ENCODE peak calls at places on chromosomes 3 and 15, in ten cellular contexts. One of them, this sample, is unnamed.
A peak's percentile ranks its signal among the peaks of the same experiment; 100 is the strongest.

GRCh38 chr3:126013742-126014141 is 44.8 kb downstream of the ROPN1B start:
- DNase-seq in GM23248: no peak
- DNase-seq in uterus: no peak
- DNase-seq in PC-9: no peak
- DNase-seq in A673: no peak
- DNase-seq in HL-60: no peak
- DNase-seq in AG04450: no peak
- DNase-seq in kidney epithelial cell: no peak
- DNase-seq in pancreas: no peak
- DNase-seq in epithelial cell of esophagus: no peak
- DNase-seq in this sample: no peak

GRCh38 chr3:55571216-55571813 is 84.2 kb upstream of the WNT5A start:
- DNase-seq in GM23248: no peak
- DNase-seq in uterus: no peak
- DNase-seq in PC-9: no peak
- DNase-seq in A673: no peak
- DNase-seq in HL-60: no peak
- DNase-seq in AG04450: no peak
- DNase-seq in kidney epithelial cell: peak; percentile 26
- DNase-seq in pancreas: no peak
- DNase-seq in epithelial cell of esophagus: no peak
- DNase-seq in this sample: no peak

GRCh38 chr3:57091471-57091870 is 31.0 kb downstream of the SPATA12 start:
- DNase-seq in GM23248: peak; percentile 69
- DNase-seq in uterus: no peak
- DNase-seq in PC-9: no peak
- DNase-seq in A673: no peak
- DNase-seq in HL-60: no peak
- DNase-seq in AG04450: peak; percentile 68
- DNase-seq in kidney epithelial cell: no peak
- DNase-seq in pancreas: no peak
- DNase-seq in epithelial cell of esophagus: no peak
- DNase-seq in this sample: no peak

GRCh38 chr3:141081141-141081795 is 30.1 kb downstream of the SPSB4 start:
- DNase-seq in GM23248: no peak
- DNase-seq in uterus: no peak
- DNase-seq in PC-9: no peak
- DNase-seq in A673: no peak
- DNase-seq in HL-60: no peak
- DNase-seq in AG04450: no peak
- DNase-seq in kidney epithelial cell: no peak
- DNase-seq in pancreas: no peak
- DNase-seq in epithelial cell of esophagus: no peak
- DNase-seq in this sample: no peak

GRCh38 chr15:31435891-31436628 is 109.4 kb downstream of the KLF13 start:
- DNase-seq in GM23248: peak; percentile 87
- DNase-seq in uterus: peak; percentile 63
- DNase-seq in PC-9: no peak
- DNase-seq in A673: no peak
- DNase-seq in HL-60: no peak
- DNase-seq in AG04450: no peak
- DNase-seq in kidney epithelial cell: no peak
- DNase-seq in pancreas: no peak
- DNase-seq in epithelial cell of esophagus: peak; percentile 36
- DNase-seq in this sample: peak; percentile 51

GRCh38 chr3:168939651-168940238 is 723.8 kb downstream of the MECOM start:
- DNase-seq in GM23248: no peak
- DNase-seq in uterus: no peak
- DNase-seq in PC-9: no peak
- DNase-seq in A673: no peak
- DNase-seq in HL-60: no peak
- DNase-seq in AG04450: no peak
- DNase-seq in kidney epithelial cell: no peak
- DNase-seq in pancreas: no peak
- DNase-seq in epithelial cell of esophagus: no peak
- DNase-seq in this sample: no peak

GRCh38 chr3:190385835-190386688 is 1.9 kb upstream of the CLDN16 start:
- DNase-seq in GM23248: peak; percentile 97
- DNase-seq in uterus: no peak
- DNase-seq in PC-9: peak; percentile 95
- DNase-seq in A673: peak; percentile 80
- DNase-seq in HL-60: peak; percentile 31
- DNase-seq in AG04450: peak; percentile 84
- DNase-seq in kidney epithelial cell: peak; percentile 94
- DNase-seq in pancreas: no peak
- DNase-seq in epithelial cell of esophagus: peak; percentile 96
- DNase-seq in this sample: peak; percentile 60

GRCh38 chr3:141406265-141406664 is 38.0 kb downstream of the ZBTB38 start:
- DNase-seq in GM23248: no peak
- DNase-seq in uterus: no peak
- DNase-seq in PC-9: no peak
- DNase-seq in A673: no peak
- DNase-seq in HL-60: no peak
- DNase-seq in AG04450: no peak
- DNase-seq in kidney epithelial cell: no peak
- DNase-seq in pancreas: no peak
- DNase-seq in epithelial cell of esophagus: no peak
- DNase-seq in this sample: no peak

GRCh38 chr3:9231006-9231405 is 18.4 kb downstream of the SRGAP3 start:
- DNase-seq in GM23248: no peak
- DNase-seq in uterus: no peak
- DNase-seq in PC-9: no peak
- DNase-seq in A673: no peak
- DNase-seq in HL-60: no peak
- DNase-seq in AG04450: no peak
- DNase-seq in kidney epithelial cell: no peak
- DNase-seq in pancreas: no peak
- DNase-seq in epithelial cell of esophagus: no peak
- DNase-seq in this sample: no peak

GRCh38 chr3:46923559-46924350 is 46.2 kb downstream of the PTH1R start:
- DNase-seq in GM23248: peak; percentile 65
- DNase-seq in uterus: no peak
- DNase-seq in PC-9: no peak
- DNase-seq in A673: peak; percentile 30
- DNase-seq in HL-60: no peak
- DNase-seq in AG04450: no peak
- DNase-seq in kidney epithelial cell: no peak
- DNase-seq in pancreas: peak; percentile 52
- DNase-seq in epithelial cell of esophagus: peak; percentile 44
- DNase-seq in this sample: peak; percentile 56

GRCh38 chr3:125154800-125155269 is 57.7 kb downstream of the SLC12A8 start:
- DNase-seq in GM23248: no peak
- DNase-seq in uterus: no peak
- DNase-seq in PC-9: no peak
- DNase-seq in A673: no peak
- DNase-seq in HL-60: no peak
- DNase-seq in AG04450: no peak
- DNase-seq in kidney epithelial cell: no peak
- DNase-seq in pancreas: no peak
- DNase-seq in epithelial cell of esophagus: no peak
- DNase-seq in this sample: no peak

GRCh38 chr3:18246336-18247060 is 178.6 kb downstream of the SATB1 start:
- DNase-seq in GM23248: no peak
- DNase-seq in uterus: no peak
- DNase-seq in PC-9: no peak
- DNase-seq in A673: no peak
- DNase-seq in HL-60: no peak
- DNase-seq in AG04450: no peak
- DNase-seq in kidney epithelial cell: no peak
- DNase-seq in pancreas: no peak
- DNase-seq in epithelial cell of esophagus: no peak
- DNase-seq in this sample: no peak

GRCh38 chr15:67880651-67881182 is 40.9 kb upstream of the RNU6-1 start:
- DNase-seq in GM23248: peak; percentile 26
- DNase-seq in uterus: peak; percentile 34
- DNase-seq in PC-9: no peak
- DNase-seq in A673: no peak
- DNase-seq in HL-60: peak; percentile 79
- DNase-seq in AG04450: no peak
- DNase-seq in kidney epithelial cell: no peak
- DNase-seq in pancreas: peak; percentile 38
- DNase-seq in epithelial cell of esophagus: peak; percentile 73
- DNase-seq in this sample: peak; percentile 88

GRCh38 chr3:136463170-136463569 is 213.0 kb downstream of the PCCB start:
- DNase-seq in GM23248: no peak
- DNase-seq in uterus: no peak
- DNase-seq in PC-9: no peak
- DNase-seq in A673: no peak
- DNase-seq in HL-60: no peak
- DNase-seq in AG04450: no peak
- DNase-seq in kidney epithelial cell: no peak
- DNase-seq in pancreas: no peak
- DNase-seq in epithelial cell of esophagus: no peak
- DNase-seq in this sample: no peak

GRCh38 chr3:49260711-49261357 is 16.2 kb downstream of the C3orf62 start:
- DNase-seq in GM23248: no peak
- DNase-seq in uterus: no peak
- DNase-seq in PC-9: peak; percentile 63
- DNase-seq in A673: no peak
- DNase-seq in HL-60: no peak
- DNase-seq in AG04450: no peak
- DNase-seq in kidney epithelial cell: no peak
- DNase-seq in pancreas: no peak
- DNase-seq in epithelial cell of esophagus: peak; percentile 44
- DNase-seq in this sample: no peak

GRCh38 chr3:82293435-82293834 is 532.0 kb upstream of the GBE1 start:
- DNase-seq in GM23248: no peak
- DNase-seq in uterus: no peak
- DNase-seq in PC-9: no peak
- DNase-seq in A673: no peak
- DNase-seq in HL-60: no peak
- DNase-seq in AG04450: no peak
- DNase-seq in kidney epithelial cell: no peak
- DNase-seq in pancreas: no peak
- DNase-seq in epithelial cell of esophagus: no peak
- DNase-seq in this sample: no peak

GRCh38 chr3:194003128-194004057 is 132.6 kb upstream of the HES1 start:
- DNase-seq in GM23248: peak; percentile 98
- DNase-seq in uterus: peak; percentile 94
- DNase-seq in PC-9: peak; percentile 98
- DNase-seq in A673: peak; percentile 91
- DNase-seq in HL-60: peak; percentile 76
- DNase-seq in AG04450: peak; percentile 47
- DNase-seq in kidney epithelial cell: peak; percentile 71
- DNase-seq in pancreas: peak; percentile 83
- DNase-seq in epithelial cell of esophagus: peak; percentile 91
- DNase-seq in this sample: peak; percentile 97
- H3K4me3 ChIP-seq in GM23248: peak overlapping the region; percentile 63
- H3K4me3 ChIP-seq in uterus: peak overlapping the region; percentile 30
- H3K4me3 ChIP-seq in PC-9: peak overlapping the region; percentile 35
- H3K4me3 ChIP-seq in A673: peak overlapping the region; percentile 46
- H3K4me3 ChIP-seq in HL-60: peak overlapping the region; percentile 43
- H3K4me3 ChIP-seq in AG04450: peak overlapping the region; percentile 47
- H3K4me3 ChIP-seq in kidney epithelial cell: peak overlapping the region; percentile 1
- H3K4me3 ChIP-seq in pancreas: no peak overlapping the region
- H3K4me3 ChIP-seq in epithelial cell of esophagus: peak overlapping the region; percentile 28
- H3K4me3 ChIP-seq in this sample: peak overlapping the region; percentile 51

DNA sequence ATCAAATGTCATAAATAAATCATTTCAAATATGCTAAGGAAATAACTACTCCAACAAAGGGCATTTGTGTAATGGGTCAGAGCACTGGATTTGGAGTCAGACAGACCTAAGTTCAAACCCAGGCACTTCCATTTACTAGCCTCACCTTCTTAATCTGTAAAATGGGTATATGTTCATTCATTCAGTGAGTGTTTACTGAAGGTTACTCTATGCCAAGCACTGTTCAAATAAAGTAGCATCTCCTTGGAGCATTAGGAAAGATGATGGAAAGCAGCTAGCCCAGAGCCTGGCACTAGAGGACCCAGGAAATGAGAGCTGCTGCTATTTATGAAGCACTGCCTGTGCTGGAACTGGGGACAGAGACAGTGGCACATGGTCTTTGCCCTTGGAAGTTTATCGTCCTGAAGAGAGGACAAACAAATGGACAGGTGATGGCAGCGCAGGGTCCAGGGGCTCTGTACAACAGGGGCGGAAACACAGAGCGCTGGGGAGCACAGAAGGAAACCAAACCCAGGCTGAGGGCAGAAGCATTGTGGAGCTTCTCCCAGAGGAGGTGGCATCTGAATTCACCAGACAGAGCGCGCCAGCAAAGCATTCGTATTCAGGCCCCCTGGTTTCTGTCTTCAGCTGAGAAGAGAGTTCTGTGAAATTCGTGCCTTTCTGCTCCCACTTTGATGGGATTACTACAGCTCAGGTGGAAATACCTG is 19.0 kb downstream of the TM4SF4 start:
- DNase-seq in GM23248: no peak
- DNase-seq in uterus: no peak
- DNase-seq in PC-9: no peak
- DNase-seq in A673: no peak
- DNase-seq in HL-60: no peak
- DNase-seq in AG04450: no peak
- DNase-seq in kidney epithelial cell: no peak
- DNase-seq in pancreas: no peak
- DNase-seq in epithelial cell of esophagus: no peak
- DNase-seq in this sample: no peak
- H3K4me3 ChIP-seq in GM23248: no peak overlapping the region
- H3K4me3 ChIP-seq in uterus: no peak overlapping the region
- H3K4me3 ChIP-seq in PC-9: no peak overlapping the region
- H3K4me3 ChIP-seq in A673: no peak overlapping the region
- H3K4me3 ChIP-seq in HL-60: no peak overlapping the region
- H3K4me3 ChIP-seq in AG04450: no peak overlapping the region
- H3K4me3 ChIP-seq in kidney epithelial cell: no peak overlapping the region
- H3K4me3 ChIP-seq in pancreas: no peak overlapping the region
- H3K4me3 ChIP-seq in epithelial cell of esophagus: no peak overlapping the region
- H3K4me3 ChIP-seq in this sample: no peak overlapping the region

GRCh38 chr3:66037986-66038369 is 740 bp downstream of the MAGI1 start:
- DNase-seq in GM23248: peak; percentile 58
- DNase-seq in uterus: no peak
- DNase-seq in PC-9: no peak
- DNase-seq in A673: no peak
- DNase-seq in HL-60: no peak
- DNase-seq in AG04450: no peak
- DNase-seq in kidney epithelial cell: no peak
- DNase-seq in pancreas: peak; percentile 51
- DNase-seq in epithelial cell of esophagus: no peak
- DNase-seq in this sample: no peak
- H3K4me3 ChIP-seq in GM23248: peak overlapping the region; percentile 99
- H3K4me3 ChIP-seq in uterus: peak overlapping the region; percentile 81
- H3K4me3 ChIP-seq in PC-9: peak overlapping the region; percentile 82
- H3K4me3 ChIP-seq in A673: peak overlapping the region; percentile 85
- H3K4me3 ChIP-seq in HL-60: peak overlapping the region; percentile 28
- H3K4me3 ChIP-seq in AG04450: peak overlapping the region; percentile 96
- H3K4me3 ChIP-seq in kidney epithelial cell: peak overlapping the region; percentile 71
- H3K4me3 ChIP-seq in pancreas: peak overlapping the region; percentile 32
- H3K4me3 ChIP-seq in epithelial cell of esophagus: peak overlapping the region; percentile 85
- H3K4me3 ChIP-seq in this sample: peak overlapping the region; percentile 47

DNA sequence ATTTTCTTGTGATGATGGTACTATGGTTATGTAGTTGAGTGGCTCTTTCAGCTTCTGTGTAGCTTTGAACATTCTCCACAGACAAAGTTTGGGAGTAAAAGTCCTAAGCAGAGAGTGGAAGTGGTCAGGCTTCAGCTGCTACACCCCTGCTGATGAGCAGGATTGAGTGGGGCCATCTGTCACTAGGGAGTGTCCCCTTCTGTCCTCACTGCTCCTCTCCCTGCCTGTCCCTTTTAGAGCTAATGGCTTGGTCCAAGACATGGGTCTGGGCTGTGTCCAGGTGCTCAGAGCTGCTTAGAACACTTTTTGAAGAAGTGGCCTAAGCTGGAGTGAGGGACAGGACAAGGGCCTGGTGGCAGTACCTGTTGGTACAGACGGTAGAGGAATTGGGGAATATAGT is 15.1 kb downstream of the MYZAP start:
- DNase-seq in GM23248: no peak
- DNase-seq in uterus: no peak
- DNase-seq in PC-9: no peak
- DNase-seq in A673: no peak
- DNase-seq in HL-60: no peak
- DNase-seq in AG04450: no peak
- DNase-seq in kidney epithelial cell: no peak
- DNase-seq in pancreas: no peak
- DNase-seq in epithelial cell of esophagus: no peak
- DNase-seq in this sample: no peak
- H3K4me3 ChIP-seq in GM23248: no peak overlapping the region
- H3K4me3 ChIP-seq in uterus: no peak overlapping the region
- H3K4me3 ChIP-seq in PC-9: no peak overlapping the region
- H3K4me3 ChIP-seq in A673: no peak overlapping the region
- H3K4me3 ChIP-seq in HL-60: no peak overlapping the region
- H3K4me3 ChIP-seq in AG04450: no peak overlapping the region
- H3K4me3 ChIP-seq in kidney epithelial cell: no peak overlapping the region
- H3K4me3 ChIP-seq in pancreas: no peak overlapping the region
- H3K4me3 ChIP-seq in epithelial cell of esophagus: no peak overlapping the region
- H3K4me3 ChIP-seq in this sample: no peak overlapping the region